ENCODE peak calls at places on chromosomes 13 and 19, in seven cellular contexts. G, Y, W, F, D, L and B are unnamed samples. For H3K9me3 and H3K4me1, the result is how much of the 10 kb centered on the place peaks cover.

GRCh38 chr19:41299755-41300089 is 10.2 kb upstream of the CCDC97 start:
- DNase-seq in G (no peak), Y (peak), W (peak), F (peak), D (peak), L (peak), B (peak)

GRCh38 chr19:6730153-6730804 is 7.1 kb downstream of the GPR108 start:
- DNase-seq in G (no peak), Y (peak), W (no peak), F (peak), D (peak), L (peak), B (peak)

GRCh38 chr13:112208656-112209055 is 141.7 kb downstream of the SOX1 start:
- DNase-seq in G (no peak), Y (no peak), W (no peak), F (no peak), D (no peak), L (no peak), B (no peak)

GRCh38 chr13:85575110-85575509 is 224.1 kb downstream of the SLITRK6 start:
- DNase-seq in G (no peak), Y (no peak), W (no peak), F (no peak), D (no peak), L (no peak), B (no peak)

GRCh38 chr13:109744512-109745051 is 41.8 kb downstream of the IRS2 start:
- DNase-seq in G (peak), Y (no peak), W (no peak), F (no peak), D (no peak), L (peak), B (peak)

GRCh38 chr19:31118292-31118925 is 230.8 kb downstream of the TSHZ3 start:
- DNase-seq in G (no peak), Y (no peak), W (no peak), F (no peak), D (peak), L (no peak), B (no peak)

GRCh38 chr19:40057166-40057565 is 1.1 kb upstream of the ZNF780B start:
- DNase-seq in G (no peak), Y (no peak), W (no peak), F (no peak), D (no peak), L (no peak), B (no peak)

GRCh38 chr13:34654682-34655081 is 287.4 kb upstream of the NBEA start:
- DNase-seq in G (no peak), Y (no peak), W (no peak), F (no peak), D (no peak), L (no peak), B (no peak)

DNA sequence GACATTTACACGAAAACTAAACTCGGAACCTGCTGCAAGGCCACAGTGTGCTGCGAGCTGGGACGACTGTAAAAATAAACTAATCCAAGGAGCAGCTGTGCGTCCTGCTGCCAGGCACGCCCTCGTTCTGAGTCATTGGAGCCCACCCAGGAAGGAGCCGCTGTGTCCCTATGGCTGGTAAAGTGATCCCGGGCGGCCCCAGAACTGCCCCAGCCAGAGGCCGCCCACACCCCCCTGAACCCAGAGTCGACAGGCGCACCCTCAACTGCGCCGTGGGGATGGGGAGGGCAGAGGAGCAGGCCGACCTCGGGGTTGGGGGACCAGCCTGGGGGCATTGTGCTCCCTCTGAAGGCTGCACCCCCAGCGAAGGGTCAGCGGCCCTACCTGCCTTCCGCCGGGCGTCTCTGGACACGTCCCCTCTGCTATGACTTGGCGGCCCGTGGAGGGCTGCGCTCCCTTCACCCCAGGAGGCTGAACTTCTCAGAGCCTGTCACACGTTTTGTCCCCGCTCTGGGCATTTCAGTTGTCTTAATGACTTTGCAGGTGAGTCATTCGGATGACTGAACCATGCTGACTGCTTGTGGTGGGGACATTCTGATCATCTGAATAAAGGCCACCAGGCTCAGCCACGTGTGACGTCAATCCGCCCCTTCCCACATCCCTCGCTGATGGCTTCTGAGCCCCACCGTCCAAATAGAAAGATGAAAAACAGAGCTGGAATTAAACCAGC is 42.7 kb downstream of the ADPRHL1 start:
- DNase-seq in G (peak), Y (peak), W (no peak), F (no peak), D (no peak), L (no peak), B (no peak)
- H3K4me3 ChIP-seq in G (peak), Y (no peak), W (no peak), F (no peak), D (no peak), L (no peak), B (no peak)

DNA sequence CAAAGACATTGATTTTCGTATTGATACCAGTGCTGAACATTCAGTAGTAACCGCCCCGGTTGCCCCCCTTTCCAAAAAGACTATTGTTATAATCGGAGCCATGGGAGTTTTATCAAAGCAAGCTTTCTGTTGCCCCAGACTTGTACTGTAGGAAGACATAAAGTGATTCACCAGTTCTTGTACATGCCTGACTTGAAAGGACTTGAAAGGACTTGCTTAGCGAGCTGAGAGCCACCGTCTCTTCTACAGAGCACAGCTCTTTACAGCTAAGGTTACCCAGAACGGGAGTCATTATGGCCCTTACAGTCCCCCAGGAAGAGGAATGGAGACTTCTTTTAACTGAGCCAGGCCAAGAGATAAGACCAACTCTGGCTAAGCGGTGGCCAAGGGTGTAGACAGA is 5.1 kb downstream of the ZNF816 start:
- DNase-seq in G (no peak), Y (no peak), W (no peak), F (no peak), D (no peak), L (no peak), B (no peak)
- H3K9me3 ChIP-seq in G (under half), Y (half or more), W (half or more), F (half or more), D (half or more), L (under half), B (under half)

DNA sequence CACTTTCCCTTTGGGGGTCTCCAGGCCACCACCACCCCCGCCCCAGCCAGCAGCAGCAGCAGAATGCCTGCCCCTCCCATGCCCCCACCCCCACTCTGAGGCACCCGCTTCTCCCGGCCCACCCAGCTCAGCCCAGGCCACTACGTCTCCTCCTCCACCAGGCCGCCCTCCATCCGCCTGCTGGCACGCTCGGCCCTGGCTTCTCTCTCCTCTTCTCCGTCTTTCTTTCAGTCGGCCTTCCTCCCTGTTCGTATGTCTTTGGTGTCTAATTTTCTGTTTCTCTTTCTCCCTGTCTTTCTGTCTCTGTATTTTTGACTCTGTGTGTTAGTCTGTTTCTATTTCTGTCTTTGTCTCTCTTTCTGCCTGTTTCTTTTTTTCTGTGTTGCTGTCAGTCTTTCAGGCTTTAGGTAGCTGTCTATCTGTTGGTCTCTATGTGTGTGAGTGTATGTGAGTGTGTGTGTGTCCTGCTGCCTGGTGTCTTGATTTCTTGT is at the start of gene LGI4:
- DNase-seq in G (no peak), Y (no peak), W (no peak), F (no peak), D (no peak), L (no peak), B (peak)
- H3K4me1 ChIP-seq in G (under half), Y (under half), W (under half), F (under half), D (under half), L (under half), B (under half)

GRCh38 chr13:20119960-20120359 is 40.9 kb downstream of the GJA3 start:
- DNase-seq in G (no peak), Y (no peak), W (no peak), F (no peak), D (no peak), L (no peak), B (no peak)
- H3K4me3 ChIP-seq in G (peak), Y (peak), W (peak), F (peak), D (peak), L (no peak), B (peak)

DNA sequence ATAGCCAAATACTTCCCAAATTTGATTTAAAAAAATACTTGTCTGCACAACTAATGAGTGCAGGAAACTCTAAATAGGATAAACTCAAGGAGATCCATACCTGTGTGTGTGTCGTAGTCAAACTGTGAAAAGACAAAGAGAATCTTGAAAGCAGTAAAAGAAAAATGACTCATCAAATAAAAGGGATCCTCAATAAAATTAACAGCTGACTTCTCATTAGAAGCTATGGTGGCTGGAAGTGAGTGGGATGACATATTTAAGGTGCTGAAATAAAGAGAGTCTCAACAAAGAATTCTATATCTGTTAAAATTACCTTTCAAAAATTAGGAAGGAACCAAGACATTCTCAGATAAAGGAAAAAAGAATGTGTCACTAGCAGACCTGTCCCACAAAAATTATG is 13.7 kb downstream of the RNASEH2B start:
- DNase-seq in G (no peak), Y (no peak), W (no peak), F (no peak), D (no peak), L (no peak), B (no peak)
- H3K9me3 ChIP-seq in G (under half), Y (under half), W (under half), F (under half), D (under half), L (under half), B (under half)

DNA sequence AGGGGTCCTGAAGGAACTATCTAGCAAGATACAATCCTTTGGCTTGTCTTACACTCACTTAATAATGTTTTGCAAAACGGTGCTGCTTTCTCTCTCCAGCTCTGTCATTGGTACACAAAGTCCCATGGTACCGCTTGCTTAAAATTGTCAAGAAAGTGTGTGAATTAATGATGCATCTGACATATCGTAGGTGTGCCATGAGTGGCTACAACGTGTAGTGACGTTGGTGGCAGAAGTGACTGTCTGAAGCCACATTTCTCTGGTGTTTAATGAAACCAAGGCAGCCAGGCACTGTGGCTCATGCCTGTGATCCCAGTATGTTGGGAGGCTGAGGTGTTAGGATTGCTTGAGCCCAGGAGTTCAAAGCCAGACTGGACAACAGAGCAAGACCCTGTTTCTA is 2.6 kb downstream of the HSH2D start:
- DNase-seq in G (no peak), Y (no peak), W (no peak), F (no peak), D (no peak), L (no peak), B (no peak)
- H3K4me1 ChIP-seq in G (under half), Y (half or more), W (under half), F (under half), D (under half), L (under half), B (under half)

DNA sequence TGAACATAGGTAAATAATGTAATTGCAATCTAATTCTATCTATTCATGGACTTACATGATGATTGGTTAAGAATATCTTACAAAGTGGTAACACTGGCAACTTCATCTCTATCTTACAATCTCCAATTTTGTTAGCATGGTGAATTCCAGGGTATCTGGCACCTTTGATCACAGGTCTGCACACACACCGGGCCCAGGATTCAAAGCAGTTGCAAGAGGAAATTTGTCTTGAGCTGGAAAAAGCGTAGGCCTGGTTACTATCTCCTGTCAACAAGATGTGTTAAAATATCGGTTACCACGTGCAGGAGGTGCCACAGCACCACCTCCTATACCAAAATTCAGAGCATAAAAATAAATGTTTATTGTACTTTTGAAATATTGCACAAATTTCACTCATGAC is 2428.4 kb downstream of the PCDH9 start:
- DNase-seq in G (no peak), Y (no peak), W (no peak), F (no peak), D (no peak), L (no peak), B (no peak)
- H3K4me3 ChIP-seq in G (no peak), Y (no peak), W (no peak), F (no peak), D (no peak), L (no peak), B (no peak)

GRCh38 chr19:11781295-11782057 is 14.7 kb downstream of the ZNF441 start:
- DNase-seq in G (no peak), Y (no peak), W (no peak), F (no peak), D (no peak), L (no peak), B (no peak)
- H3K9me3 ChIP-seq in G (half or more), Y (half or more), W (half or more), F (half or more), D (half or more), L (under half), B (under half)